ENCODE peak calls at places on chromosomes 13 and 19, in eight cellular contexts. One of them, this sample, is unnamed.

GRCh38 chr19:16978839-16979802 is 47.5 kb downstream of the CPAMD8 start:
- DNase-seq in psoas muscle: no peak
- DNase-seq in IMR-90: no peak
- DNase-seq in fibroblast of lung: no peak
- DNase-seq in dorsolateral prefrontal cortex: no peak
- DNase-seq in testis: no peak
- DNase-seq in thoracic aorta: no peak
- DNase-seq in heart left ventricle: no peak
- DNase-seq in this sample: no peak

GRCh38 chr13:38582133-38582532 is 104.7 kb upstream of the FREM2 start:
- DNase-seq in psoas muscle: no peak
- DNase-seq in IMR-90: peak; percentile 16
- DNase-seq in fibroblast of lung: peak; percentile 38
- DNase-seq in dorsolateral prefrontal cortex: no peak
- DNase-seq in testis: peak; percentile 24
- DNase-seq in thoracic aorta: no peak
- DNase-seq in heart left ventricle: no peak
- DNase-seq in this sample: no peak

GRCh38 chr19:40808497-40808896 is 9.5 kb downstream of the EGLN2 start:
- DNase-seq in psoas muscle: no peak
- DNase-seq in IMR-90: no peak
- DNase-seq in fibroblast of lung: no peak
- DNase-seq in dorsolateral prefrontal cortex: no peak
- DNase-seq in testis: no peak
- DNase-seq in thoracic aorta: no peak
- DNase-seq in heart left ventricle: no peak
- DNase-seq in this sample: no peak

GRCh38 chr13:95536629-95537241 is 15.8 kb upstream of the CLDN10 start:
- DNase-seq in psoas muscle: no peak
- DNase-seq in IMR-90: peak; percentile 39
- DNase-seq in fibroblast of lung: no peak
- DNase-seq in dorsolateral prefrontal cortex: no peak
- DNase-seq in testis: no peak
- DNase-seq in thoracic aorta: no peak
- DNase-seq in heart left ventricle: no peak
- DNase-seq in this sample: no peak

GRCh38 chr13:72931311-72931710 is 127.5 kb upstream of the KLF5 start:
- DNase-seq in psoas muscle: no peak
- DNase-seq in IMR-90: no peak
- DNase-seq in fibroblast of lung: no peak
- DNase-seq in dorsolateral prefrontal cortex: no peak
- DNase-seq in testis: no peak
- DNase-seq in thoracic aorta: no peak
- DNase-seq in heart left ventricle: no peak
- DNase-seq in this sample: no peak

GRCh38 chr19:1316466-1316865 is 30.8 kb downstream of the EFNA2 start:
- DNase-seq in psoas muscle: no peak
- DNase-seq in IMR-90: no peak
- DNase-seq in fibroblast of lung: no peak
- DNase-seq in dorsolateral prefrontal cortex: no peak
- DNase-seq in testis: no peak
- DNase-seq in thoracic aorta: no peak
- DNase-seq in heart left ventricle: no peak
- DNase-seq in this sample: no peak

GRCh38 chr13:36959438-36960116 is 39.5 kb upstream of the SMAD9 start:
- DNase-seq in psoas muscle: no peak
- DNase-seq in IMR-90: no peak
- DNase-seq in fibroblast of lung: no peak
- DNase-seq in dorsolateral prefrontal cortex: no peak
- DNase-seq in testis: no peak
- DNase-seq in thoracic aorta: no peak
- DNase-seq in heart left ventricle: no peak
- DNase-seq in this sample: no peak

GRCh38 chr13:109771926-109772325 is 14.5 kb downstream of the IRS2 start:
- DNase-seq in psoas muscle: no peak
- DNase-seq in IMR-90: no peak
- DNase-seq in fibroblast of lung: no peak
- DNase-seq in dorsolateral prefrontal cortex: no peak
- DNase-seq in testis: no peak
- DNase-seq in thoracic aorta: no peak
- DNase-seq in heart left ventricle: no peak
- DNase-seq in this sample: no peak

GRCh38 chr19:6677924-6678689 is 8.1 kb upstream of the TNFSF14 start:
- DNase-seq in psoas muscle: no peak
- DNase-seq in IMR-90: no peak
- DNase-seq in fibroblast of lung: no peak
- DNase-seq in dorsolateral prefrontal cortex: no peak
- DNase-seq in testis: peak; percentile 73
- DNase-seq in thoracic aorta: no peak
- DNase-seq in heart left ventricle: peak; percentile 33
- DNase-seq in this sample: no peak

GRCh38 chr13:68784275-68784674 is 1323.4 kb upstream of the ATXN8OS start:
- DNase-seq in psoas muscle: no peak
- DNase-seq in IMR-90: no peak
- DNase-seq in fibroblast of lung: no peak
- DNase-seq in dorsolateral prefrontal cortex: no peak
- DNase-seq in testis: no peak
- DNase-seq in thoracic aorta: no peak
- DNase-seq in heart left ventricle: no peak
- DNase-seq in this sample: no peak

DNA sequence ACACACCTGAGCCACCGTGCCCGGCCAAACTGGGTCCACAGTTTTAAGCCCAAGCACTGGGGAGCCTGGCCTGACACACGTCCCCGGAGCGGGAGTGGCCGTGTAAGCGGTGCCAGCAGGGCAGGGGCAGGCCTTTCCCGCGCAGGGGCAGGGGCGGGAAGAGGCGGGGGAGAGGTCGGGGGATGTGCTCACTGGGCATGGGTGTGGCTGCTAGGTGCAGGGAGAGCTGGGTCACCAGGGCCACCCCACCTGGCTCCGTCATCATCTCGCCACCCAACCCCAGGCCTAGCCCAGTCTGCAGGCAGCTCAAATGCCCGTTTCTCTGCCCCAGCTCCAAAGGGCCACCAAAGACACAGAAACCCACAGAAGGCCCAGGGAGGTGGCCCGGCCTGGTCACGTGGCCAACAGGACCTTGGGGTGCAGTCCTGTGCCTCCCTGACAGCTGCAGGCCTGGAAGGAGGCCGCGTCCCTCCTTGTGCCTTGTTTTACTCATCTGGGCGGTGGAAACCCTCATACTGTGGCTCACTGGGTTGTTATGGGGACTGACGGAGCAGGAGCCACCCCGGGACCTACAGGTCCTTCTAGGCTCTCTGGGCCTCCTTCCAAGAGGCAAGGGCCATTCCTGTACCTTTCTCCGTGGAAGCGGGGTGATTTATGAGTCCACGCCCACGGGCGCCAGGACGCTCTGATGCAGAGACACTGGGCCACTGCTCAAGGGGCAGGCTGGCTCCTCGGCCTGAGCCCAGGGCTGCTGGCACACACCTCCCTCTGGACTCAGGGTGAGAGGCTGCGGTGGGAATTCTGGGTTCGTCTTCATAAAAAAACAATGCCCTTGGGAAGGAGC is 27.7 kb downstream of the MAP2K2 start:
- DNase-seq in psoas muscle: no peak
- DNase-seq in IMR-90: no peak
- DNase-seq in fibroblast of lung: no peak
- DNase-seq in dorsolateral prefrontal cortex: no peak
- DNase-seq in testis: no peak
- DNase-seq in thoracic aorta: no peak
- DNase-seq in heart left ventricle: no peak
- DNase-seq in this sample: no peak
- H3K27ac ChIP-seq in psoas muscle: no peak overlapping the region
- H3K27ac ChIP-seq in IMR-90: no peak overlapping the region
- H3K27ac ChIP-seq in fibroblast of lung: no peak overlapping the region
- H3K27ac ChIP-seq in dorsolateral prefrontal cortex: no peak overlapping the region
- H3K27ac ChIP-seq in testis: peak overlapping the region; percentile 51
- H3K27ac ChIP-seq in thoracic aorta: peak overlapping the region; percentile 47
- H3K27ac ChIP-seq in heart left ventricle: no peak overlapping the region
- H3K27ac ChIP-seq in this sample: no peak overlapping the region

DNA sequence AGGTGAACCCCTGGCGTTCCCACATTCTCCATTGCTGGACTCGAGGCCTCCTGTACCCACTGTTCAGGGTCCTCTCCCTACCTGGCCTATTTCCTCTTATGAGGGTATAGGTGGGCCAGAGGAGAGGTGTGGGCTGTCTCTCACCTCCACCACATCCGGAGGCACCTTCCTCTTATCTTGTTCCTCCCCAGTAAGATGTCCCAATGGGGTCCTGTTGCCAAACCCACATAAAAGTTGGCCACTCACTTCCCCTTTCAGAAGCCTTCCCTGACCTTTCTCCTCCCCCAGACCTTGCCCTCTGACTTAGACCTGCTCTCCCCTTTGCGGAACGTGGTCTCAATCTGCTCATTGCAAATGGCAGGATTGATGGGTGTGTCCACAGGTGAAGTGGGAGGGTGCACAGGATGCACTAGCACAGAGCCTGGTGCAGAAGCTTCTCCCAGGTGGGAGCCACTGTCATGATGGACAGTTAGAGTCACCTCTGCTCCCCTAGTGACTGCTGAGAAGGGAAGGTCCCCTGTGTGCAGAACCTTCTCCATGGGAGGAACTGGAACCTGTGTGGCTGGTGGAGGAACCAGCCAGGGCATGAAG is 1.3 kb downstream of the CYP4F3 start:
- DNase-seq in psoas muscle: no peak
- DNase-seq in IMR-90: no peak
- DNase-seq in fibroblast of lung: no peak
- DNase-seq in dorsolateral prefrontal cortex: no peak
- DNase-seq in testis: no peak
- DNase-seq in thoracic aorta: no peak
- DNase-seq in heart left ventricle: no peak
- DNase-seq in this sample: no peak
- H3K27ac ChIP-seq in psoas muscle: no peak overlapping the region
- H3K27ac ChIP-seq in IMR-90: no peak overlapping the region
- H3K27ac ChIP-seq in fibroblast of lung: no peak overlapping the region
- H3K27ac ChIP-seq in dorsolateral prefrontal cortex: no peak overlapping the region
- H3K27ac ChIP-seq in testis: no peak overlapping the region
- H3K27ac ChIP-seq in thoracic aorta: no peak overlapping the region
- H3K27ac ChIP-seq in heart left ventricle: no peak overlapping the region
- H3K27ac ChIP-seq in this sample: no peak overlapping the region

GRCh38 chr13:103525530-103525929 is 459.3 kb upstream of the SLC10A2 start:
- DNase-seq in psoas muscle: no peak
- DNase-seq in IMR-90: no peak
- DNase-seq in fibroblast of lung: no peak
- DNase-seq in dorsolateral prefrontal cortex: no peak
- DNase-seq in testis: no peak
- DNase-seq in thoracic aorta: no peak
- DNase-seq in heart left ventricle: no peak
- DNase-seq in this sample: no peak

GRCh38 chr13:103528437-103528836 is 462.2 kb upstream of the SLC10A2 start:
- DNase-seq in psoas muscle: no peak
- DNase-seq in IMR-90: no peak
- DNase-seq in fibroblast of lung: no peak
- DNase-seq in dorsolateral prefrontal cortex: no peak
- DNase-seq in testis: no peak
- DNase-seq in thoracic aorta: no peak
- DNase-seq in heart left ventricle: no peak
- DNase-seq in this sample: no peak

GRCh38 chr13:103521532-103521931 is 455.3 kb upstream of the SLC10A2 start:
- DNase-seq in psoas muscle: no peak
- DNase-seq in IMR-90: no peak
- DNase-seq in fibroblast of lung: no peak
- DNase-seq in dorsolateral prefrontal cortex: no peak
- DNase-seq in testis: no peak
- DNase-seq in thoracic aorta: no peak
- DNase-seq in heart left ventricle: no peak
- DNase-seq in this sample: no peak

GRCh38 chr13:103523853-103524252 is 457.6 kb upstream of the SLC10A2 start:
- DNase-seq in psoas muscle: no peak
- DNase-seq in IMR-90: no peak
- DNase-seq in fibroblast of lung: no peak
- DNase-seq in dorsolateral prefrontal cortex: no peak
- DNase-seq in testis: no peak
- DNase-seq in thoracic aorta: no peak
- DNase-seq in heart left ventricle: no peak
- DNase-seq in this sample: no peak
- H3K27ac ChIP-seq in psoas muscle: no peak overlapping the region
- H3K27ac ChIP-seq in IMR-90: no peak overlapping the region
- H3K27ac ChIP-seq in fibroblast of lung: no peak overlapping the region
- H3K27ac ChIP-seq in dorsolateral prefrontal cortex: no peak overlapping the region
- H3K27ac ChIP-seq in testis: no peak overlapping the region
- H3K27ac ChIP-seq in thoracic aorta: no peak overlapping the region
- H3K27ac ChIP-seq in heart left ventricle: no peak overlapping the region
- H3K27ac ChIP-seq in this sample: no peak overlapping the region

GRCh38 chr13:47675871-47676270 is 325.2 kb downstream of the SUCLA2 start:
- DNase-seq in psoas muscle: no peak
- DNase-seq in IMR-90: no peak
- DNase-seq in fibroblast of lung: no peak
- DNase-seq in dorsolateral prefrontal cortex: no peak
- DNase-seq in testis: no peak
- DNase-seq in thoracic aorta: no peak
- DNase-seq in heart left ventricle: no peak
- DNase-seq in this sample: no peak

GRCh38 chr13:47671762-47672161 is 329.3 kb downstream of the SUCLA2 start:
- DNase-seq in psoas muscle: no peak
- DNase-seq in IMR-90: no peak
- DNase-seq in fibroblast of lung: no peak
- DNase-seq in dorsolateral prefrontal cortex: no peak
- DNase-seq in testis: no peak
- DNase-seq in thoracic aorta: no peak
- DNase-seq in heart left ventricle: no peak
- DNase-seq in this sample: no peak

GRCh38 chr13:47672245-47672975 is 328.7 kb downstream of the SUCLA2 start:
- DNase-seq in psoas muscle: no peak
- DNase-seq in IMR-90: no peak
- DNase-seq in fibroblast of lung: peak; percentile 44
- DNase-seq in dorsolateral prefrontal cortex: no peak
- DNase-seq in testis: no peak
- DNase-seq in thoracic aorta: no peak
- DNase-seq in heart left ventricle: no peak
- DNase-seq in this sample: no peak

GRCh38 chr13:47678201-47678963 is 322.7 kb downstream of the SUCLA2 start:
- DNase-seq in psoas muscle: no peak
- DNase-seq in IMR-90: no peak
- DNase-seq in fibroblast of lung: peak; percentile 63
- DNase-seq in dorsolateral prefrontal cortex: no peak
- DNase-seq in testis: no peak
- DNase-seq in thoracic aorta: no peak
- DNase-seq in heart left ventricle: no peak
- DNase-seq in this sample: no peak

DNA sequence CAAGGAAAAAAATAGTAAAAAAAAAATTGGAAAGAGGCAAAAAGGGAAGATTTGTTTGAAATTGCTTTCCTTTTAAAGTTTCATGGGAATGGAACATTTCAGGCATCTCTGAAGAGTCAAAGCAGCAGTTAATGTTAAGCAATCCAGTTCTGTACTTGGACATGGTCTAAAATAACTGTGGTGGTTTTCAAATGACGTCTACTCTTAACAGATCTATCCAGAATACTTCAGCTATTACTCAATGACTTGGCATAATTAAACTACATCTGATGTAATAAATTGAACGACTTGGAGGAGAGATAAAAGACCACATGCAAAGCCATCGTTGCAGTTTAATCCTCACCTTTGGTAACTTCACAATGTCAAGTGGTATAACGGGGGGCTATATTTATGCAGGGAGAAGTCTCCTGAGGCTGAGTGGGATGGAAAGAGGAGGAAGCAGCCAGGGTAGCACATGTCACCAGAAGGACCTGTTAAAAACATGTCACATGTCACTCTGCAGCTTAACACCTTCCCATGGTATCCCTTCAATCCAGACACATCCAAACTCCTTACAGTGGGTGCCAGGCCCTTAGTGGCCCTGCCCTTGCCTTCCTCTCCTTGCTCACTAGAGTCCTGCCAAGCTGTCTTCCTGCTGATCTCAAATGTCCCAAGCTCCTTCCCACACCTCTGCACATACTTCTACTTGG is 327.9 kb downstream of the SUCLA2 start:
- DNase-seq in psoas muscle: no peak
- DNase-seq in IMR-90: peak; percentile 93
- DNase-seq in fibroblast of lung: peak; percentile 94
- DNase-seq in dorsolateral prefrontal cortex: no peak
- DNase-seq in testis: no peak
- DNase-seq in thoracic aorta: no peak
- DNase-seq in heart left ventricle: no peak
- DNase-seq in this sample: peak; percentile 75
- H3K27ac ChIP-seq in psoas muscle: peak overlapping the region; percentile 56
- H3K27ac ChIP-seq in IMR-90: peak overlapping the region; percentile 67
- H3K27ac ChIP-seq in fibroblast of lung: peak overlapping the region; percentile 41
- H3K27ac ChIP-seq in dorsolateral prefrontal cortex: no peak overlapping the region
- H3K27ac ChIP-seq in testis: no peak overlapping the region
- H3K27ac ChIP-seq in thoracic aorta: no peak overlapping the region
- H3K27ac ChIP-seq in heart left ventricle: peak overlapping the region; percentile 59
- H3K27ac ChIP-seq in this sample: peak overlapping the region; percentile 25